ENCODE peak calls at places on chromosomes 3 and 15, in seven cellular contexts. W, I, K, O, Q, D and T are unnamed samples. For H3K4me1, H3K9me3 and H3K27me3, the result is how much of the 10 kb centered on the place peaks cover.

GRCh38 chr3:32569540-32570425 is 875 bp downstream of the DYNC1LI1 start:
- DNase-seq in D (peak), O (no peak), I (peak), Q (peak), W (peak), K (peak), T (peak)

GRCh38 chr15:70240082-70240481 is 142.4 kb upstream of the TLE3 start:
- DNase-seq in Q (no peak), K (no peak), D (no peak), W (no peak), O (no peak), I (no peak), T (no peak)

GRCh38 chr3:101828289-101828688 is 21.0 kb upstream of the NFKBIZ start:
- DNase-seq in Q (no peak), W (no peak), K (no peak), O (no peak), D (no peak), I (no peak), T (no peak)

GRCh38 chr3:186880392-186880791 is 37.9 kb downstream of the ADIPOQ start:
- DNase-seq in I (no peak), W (no peak), K (no peak), D (no peak), O (no peak), Q (no peak), T (no peak)

GRCh38 chr3:176584413-176585176 is 612.7 kb downstream of the TBL1XR1 start:
- DNase-seq in O (no peak), D (no peak), I (no peak), Q (no peak), K (no peak), W (peak), T (no peak)

GRCh38 chr3:184417619-184418327 is 37.9 kb downstream of the CHRD start:
- DNase-seq in Q (peak), D (peak), K (peak), O (peak), I (peak), W (peak), T (peak)

GRCh38 chr3:71962561-71963240 is 177.8 kb upstream of the PROK2 start:
- DNase-seq in O (no peak), D (no peak), W (no peak), Q (no peak), K (no peak), I (no peak), T (no peak)

GRCh38 chr15:84817461-84818081 is 415 bp downstream of the ALPK3 start:
- DNase-seq in D (no peak), Q (no peak), W (peak), O (no peak), K (no peak), I (no peak), T (peak)

GRCh38 chr3:147890114-147890513 is 480.9 kb downstream of the ZIC1 start:
- DNase-seq in W (no peak), O (no peak), K (no peak), Q (no peak), I (no peak), D (no peak), T (no peak)

GRCh38 chr15:74265046-74265639 is 29.0 kb downstream of the CCDC33 start:
- DNase-seq in I (no peak), Q (no peak), O (no peak), K (no peak), D (peak), W (peak), T (peak)

GRCh38 chr3:21920431-21920830 is 169.4 kb upstream of the ZNF385D start:
- DNase-seq in W (no peak), D (no peak), O (no peak), I (no peak), K (no peak), Q (no peak), T (no peak)

GRCh38 chr3:188358787-188359493 is 205.0 kb downstream of the LPP start:
- DNase-seq in I (no peak), D (no peak), O (peak), Q (no peak), W (no peak), K (no peak), T (no peak)

GRCh38 chr15:92954578-92954977 is 54.5 kb downstream of the CHD2 start:
- DNase-seq in W (no peak), D (peak), Q (no peak), I (no peak), O (no peak), K (no peak), T (no peak)

GRCh38 chr3:44993471-44994205 is 17.6 kb downstream of the EXOSC7 start:
- DNase-seq in O (no peak), W (no peak), D (no peak), Q (no peak), I (no peak), K (no peak), T (no peak)

GRCh38 chr3:130850846-130851245 is 43.0 kb upstream of the ATP2C1 start:
- DNase-seq in K (no peak), O (no peak), W (no peak), I (no peak), Q (no peak), D (no peak), T (no peak)

GRCh38 chr3:137110392-137110996 is 152.7 kb downstream of the IL20RB start:
- DNase-seq in I (no peak), W (peak), K (no peak), Q (no peak), D (peak), O (no peak), T (peak)

GRCh38 chr15:91926871-91927270 is 73.4 kb downstream of the SLCO3A1 start:
- DNase-seq in O (no peak), K (no peak), D (no peak), W (no peak), I (no peak), Q (no peak), T (no peak)

GRCh38 chr3:177561365-177561764 is 364.1 kb upstream of the TBL1XR1 start:
- DNase-seq in K (no peak), D (no peak), O (no peak), I (no peak), W (no peak), Q (no peak), T (no peak)

GRCh38 chr3:3107181-3107580 is 3.0 kb downstream of the IL5RA start:
- DNase-seq in K (no peak), D (no peak), I (no peak), W (no peak), Q (no peak), O (no peak), T (no peak)

GRCh38 chr3:148318240-148318639 is 379.5 kb upstream of the AGTR1 start:
- DNase-seq in K (no peak), Q (no peak), W (no peak), D (no peak), I (no peak), O (no peak), T (no peak)

GRCh38 chr15:70212288-70212962 is 114.7 kb upstream of the TLE3 start:
- DNase-seq in K (no peak), W (no peak), I (no peak), D (no peak), O (no peak), Q (no peak), T (no peak)

GRCh38 chr3:180026997-180027396 is 9.7 kb downstream of the PEX5L start:
- DNase-seq in Q (no peak), D (no peak), W (no peak), O (no peak), I (no peak), K (no peak), T (no peak)

GRCh38 chr3:124812291-124813265 is 74.6 kb downstream of the ITGB5 start:
- DNase-seq in O (no peak), I (peak), D (peak), K (no peak), W (peak), Q (peak), T (peak)

GRCh38 chr3:9622438-9622837 is 26.9 kb upstream of the MTMR14 start:
- DNase-seq in D (no peak), K (no peak), Q (no peak), O (no peak), I (no peak), W (no peak), T (peak)

GRCh38 chr3:85360742-85361387 is 402.1 kb downstream of the CADM2 start:
- DNase-seq in W (peak), K (no peak), D (peak), Q (peak), I (no peak), O (no peak), T (peak)

GRCh38 chr3:185732782-185733181 is 92.1 kb downstream of the IGF2BP2 start:
- DNase-seq in D (no peak), K (no peak), O (no peak), Q (no peak), W (peak), I (no peak), T (no peak)

GRCh38 chr15:75397494-75397893 is 29.1 kb upstream of the MAN2C1 start:
- DNase-seq in W (no peak), Q (no peak), D (no peak), I (no peak), O (no peak), K (no peak), T (no peak)

GRCh38 chr3:41688595-41689380 is 273.1 kb downstream of the ULK4 start:
- DNase-seq in I (no peak), O (no peak), D (no peak), W (no peak), Q (no peak), K (no peak), T (no peak)

GRCh38 chr15:60972866-60973265 is 256.2 kb downstream of the RORA start:
- DNase-seq in O (no peak), W (peak), I (no peak), Q (no peak), K (no peak), D (peak), T (no peak)

GRCh38 chr15:73628976-73629854 is 4.0 kb downstream of the NPTN start:
- DNase-seq in Q (no peak), D (no peak), I (no peak), K (no peak), W (no peak), O (no peak), T (no peak)

GRCh38 chr15:35302340-35302739 is 217.2 kb upstream of the NANOGP8 start:
- DNase-seq in W (no peak), I (no peak), K (no peak), O (no peak), D (no peak), Q (no peak), T (no peak)

GRCh38 chr3:72340476-72341379 is 507.5 kb downstream of the SHQ1 start:
- DNase-seq in O (no peak), W (no peak), K (no peak), D (no peak), Q (peak), I (no peak), T (no peak)

GRCh38 chr3:42653560-42654330 is at the start of gene ZBTB47:
- DNase-seq in W (peak), I (peak), K (no peak), O (no peak), D (peak), Q (peak), T (no peak)

GRCh38 chr3:111904376-111905241 is 45.5 kb downstream of the PHLDB2 start:
- DNase-seq in D (no peak), I (no peak), Q (no peak), O (no peak), K (no peak), W (peak), T (peak)

GRCh38 chr15:78004919-78005634 is 72.4 kb downstream of the TBC1D2B start:
- DNase-seq in K (no peak), D (no peak), W (peak), O (no peak), Q (peak), I (peak), T (no peak)

DNA sequence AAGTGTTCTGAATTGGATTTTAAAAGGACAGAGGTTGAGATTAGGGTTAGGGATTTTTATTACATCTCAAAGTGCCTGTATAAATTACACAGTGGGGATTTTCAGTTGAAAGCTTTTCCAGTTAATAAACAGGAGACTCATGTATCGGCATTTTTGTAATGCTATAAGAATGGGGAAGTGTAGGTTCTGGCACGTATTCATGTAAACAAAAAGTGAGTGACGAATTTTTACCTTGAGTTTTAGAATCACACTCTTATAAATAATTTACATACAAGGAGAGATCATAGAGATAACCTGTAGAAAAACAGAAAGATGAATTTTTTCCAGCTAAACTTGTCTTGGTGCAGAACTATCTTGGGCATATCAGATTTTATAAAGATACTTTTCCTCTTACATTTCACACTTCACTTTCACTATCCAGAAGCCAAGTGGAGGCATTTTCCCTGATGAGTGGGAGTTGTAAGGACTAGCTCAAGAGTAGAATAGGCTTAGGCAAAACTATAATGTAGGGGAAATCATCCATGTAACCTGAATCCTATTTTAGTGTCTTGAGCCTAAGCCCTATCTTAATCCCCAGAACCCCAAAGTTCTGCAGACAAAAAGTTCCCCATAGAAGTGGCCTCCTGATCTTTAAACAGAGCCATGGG is 42.0 kb upstream of the CD47 start:
- DNase-seq in O (no peak), Q (no peak), W (peak), I (no peak), D (no peak), K (no peak), T (no peak)
- H3K4me1 ChIP-seq in O (half or more), Q (under half), W (under half), I (under half), D (under half), K (half or more), T (under half)

GRCh38 chr3:64195786-64196185 is 29.5 kb downstream of the PRICKLE2 start:
- DNase-seq in W (peak), I (no peak), D (no peak), K (no peak), O (no peak), Q (no peak), T (no peak)
- H3K9me3 ChIP-seq in W (under half), I (under half), D (under half), K (under half), O (under half), Q (under half), T (under half)

DNA sequence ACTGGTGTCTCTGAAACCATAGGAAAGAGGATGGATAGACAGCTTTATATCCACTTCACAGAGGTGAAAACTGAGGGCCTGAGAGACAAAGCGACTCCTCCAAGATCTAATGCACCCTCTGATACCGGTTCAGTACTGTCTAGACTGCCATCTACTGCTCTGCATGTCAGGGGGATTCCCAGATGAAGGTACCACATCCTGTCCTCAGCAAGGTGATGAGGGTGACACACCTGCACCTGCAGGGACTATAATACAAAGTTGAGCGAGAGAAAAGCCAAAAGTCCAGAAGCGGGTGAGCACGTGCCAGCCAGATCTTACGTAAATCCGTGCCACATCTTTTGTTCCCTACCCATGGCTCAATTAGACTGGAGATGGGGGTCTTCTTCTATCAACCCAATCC is 32.5 kb upstream of the HES1 start:
- DNase-seq in K (peak), Q (no peak), W (no peak), I (no peak), D (no peak), O (peak), T (no peak)
- H3K27me3 ChIP-seq in K (under half), Q (under half), W (under half), I (half or more), D (under half), O (under half), T (under half)

GRCh38 chr3:50260027-50260941 is 8.7 kb upstream of the SEMA3B start:
- DNase-seq in O (peak), Q (peak), I (peak), K (peak), W (peak), D (peak), T (peak)

GRCh38 chr3:50259432-50260026 is 9.4 kb upstream of the SEMA3B start:
- DNase-seq in D (no peak), O (no peak), W (no peak), I (no peak), Q (no peak), K (no peak), T (no peak)

GRCh38 chr3:50261505-50261904 is 7.4 kb upstream of the SEMA3B start:
- DNase-seq in K (no peak), I (no peak), Q (peak), W (no peak), D (no peak), O (no peak), T (no peak)

GRCh38 chr3:50262778-50263177 is 6.2 kb upstream of the SEMA3B start:
- DNase-seq in K (no peak), Q (peak), I (no peak), D (no peak), W (no peak), O (no peak), T (no peak)

GRCh38 chr3:50260942-50261441 is 8.0 kb upstream of the SEMA3B start:
- DNase-seq in W (no peak), D (no peak), I (no peak), K (no peak), Q (peak), O (no peak), T (no peak)
- H3K4me1 ChIP-seq in W (under half), D (under half), I (half or more), K (under half), Q (under half), O (under half), T (under half)

GRCh38 chr3:126197343-126197742 is 17.0 kb upstream of the ALDH1L1 start:
- DNase-seq in Q (no peak), I (no peak), W (no peak), K (no peak), O (no peak), D (no peak), T (no peak)
- H3K9me3 ChIP-seq in Q (under half), I (under half), W (under half), K (under half), O (under half), D (under half), T (under half)